ENCODE peak calls at places on chromosomes 6 and 20, in four cellular contexts. L, D, Y and I are unnamed samples. For H3K4me1, the result is how much of the 10 kb centered on the place peaks cover.

GRCh38 chr6:148709577-148709976 is 37.3 kb upstream of the UST start:
- DNase-seq in L (no peak), D (no peak), Y (no peak), I (no peak)

GRCh38 chr6:159594106-159594749 is 98.8 kb downstream of the SOD2 start:
- DNase-seq in L (no peak), D (no peak), Y (peak), I (no peak)

GRCh38 chr20:3115190-3116107 is 30.9 kb upstream of the AVP start:
- DNase-seq in D (no peak), L (peak), Y (peak), I (no peak)

GRCh38 chr20:19757487-19757972 is 528 bp upstream of the RIN2 start:
- DNase-seq in D (no peak), Y (peak), L (no peak), I (peak)

GRCh38 chr6:156029296-156029985 is 573.8 kb upstream of the NOX3 start:
- DNase-seq in Y (no peak), L (no peak), D (no peak), I (no peak)

GRCh38 chr20:2729251-2729713 is 36.7 kb downstream of the EBF4 start:
- DNase-seq in L (peak), Y (no peak), D (no peak), I (no peak)

GRCh38 chr6:8278562-8278961 is 156.8 kb downstream of the SLC35B3 start:
- DNase-seq in L (no peak), D (no peak), Y (no peak), I (no peak)

GRCh38 chr6:132512638-132513632 is at the start of gene STX7:
- DNase-seq in D (peak), L (peak), Y (peak), I (peak)

GRCh38 chr6:4487538-4487937 is 288.7 kb upstream of the CDYL start:
- DNase-seq in Y (peak), L (no peak), D (no peak), I (peak)

GRCh38 chr6:90008908-90009501 is 114.7 kb downstream of the GJA10 start:
- DNase-seq in D (no peak), L (no peak), Y (peak), I (no peak)

GRCh38 chr6:136609878-136610706 is 59.9 kb upstream of the MAP7 start:
- DNase-seq in D (no peak), Y (peak), L (no peak), I (peak)

GRCh38 chr6:170388113-170388512 is 81.6 kb downstream of the FAM120B start:
- DNase-seq in L (no peak), D (no peak), Y (no peak), I (no peak)

GRCh38 chr6:137646506-137646905 is 152.3 kb upstream of the OLIG3 start:
- DNase-seq in Y (no peak), L (no peak), D (no peak), I (no peak)

GRCh38 chr6:139270249-139270648 is 21.5 kb downstream of the TXLNB start:
- DNase-seq in Y (no peak), D (no peak), L (peak), I (no peak)

GRCh38 chr6:97963148-97963680 is 680.2 kb upstream of the MMS22L start:
- DNase-seq in Y (no peak), L (no peak), D (no peak), I (no peak)

GRCh38 chr6:96716221-96716620 is 121.1 kb downstream of the GPR63 start:
- DNase-seq in Y (no peak), L (no peak), D (no peak), I (no peak)

GRCh38 chr6:57029213-57029612 is 17.3 kb upstream of the KIAA1586 start:
- DNase-seq in L (no peak), Y (no peak), D (no peak), I (no peak)

GRCh38 chr20:33992145-33992922 is 1.4 kb upstream of the RALY start:
- DNase-seq in L (no peak), D (no peak), Y (peak), I (no peak)

GRCh38 chr6:132768051-132768517 is 10.4 kb upstream of the VNN2 start:
- DNase-seq in D (no peak), Y (peak), L (peak), I (no peak)

GRCh38 chr6:2596222-2596621 is 154.5 kb downstream of the MYLK4 start:
- DNase-seq in Y (no peak), D (no peak), L (peak), I (no peak)

GRCh38 chr20:32634041-32634805 is 39.5 kb downstream of the C20orf203 start:
- DNase-seq in D (no peak), Y (no peak), L (no peak), I (no peak)

GRCh38 chr20:56463428-56463827 is 5.0 kb upstream of the RTF2 start:
- DNase-seq in L (no peak), Y (no peak), D (no peak), I (no peak)

GRCh38 chr6:42030585-42031506 is 19.5 kb upstream of the TAF8 start:
- DNase-seq in Y (no peak), L (peak), D (peak), I (peak)

GRCh38 chr6:38078671-38079070 is 259.1 kb downstream of the ZFAND3 start:
- DNase-seq in D (no peak), Y (no peak), L (no peak), I (no peak)

GRCh38 chr6:36843169-36843568 is 3.9 kb upstream of the CPNE5 start:
- DNase-seq in Y (no peak), D (no peak), L (no peak), I (no peak)

GRCh38 chr20:53126185-53126584 is 154.0 kb downstream of the TSHZ2 start:
- DNase-seq in D (no peak), L (no peak), Y (peak), I (no peak)

GRCh38 chr6:11113038-11113437 is 1.5 kb upstream of the ERVFRD-1 start:
- DNase-seq in D (no peak), L (no peak), Y (no peak), I (no peak)

GRCh38 chr6:123518441-123519190 is 118.1 kb downstream of the TRDN start:
- DNase-seq in D (no peak), Y (no peak), L (no peak), I (peak)

GRCh38 chr6:26484161-26484560 is 15.9 kb upstream of the BTN1A1 start:
- DNase-seq in D (no peak), Y (no peak), L (no peak), I (no peak)

GRCh38 chr6:7785243-7785941 is 59.5 kb downstream of the BMP6 start:
- DNase-seq in L (no peak), D (no peak), Y (no peak), I (no peak)

GRCh38 chr6:46269447-46270229 is 98.9 kb upstream of the ENPP5 start:
- DNase-seq in Y (no peak), L (no peak), D (no peak), I (no peak)

GRCh38 chr6:36829919-36830544 is 9.2 kb downstream of the CPNE5 start:
- DNase-seq in Y (no peak), D (no peak), L (no peak), I (peak)

GRCh38 chr6:39330057-39330456 is 7.6 kb upstream of the KCNK16 start:
- DNase-seq in D (no peak), Y (no peak), L (peak), I (no peak)

DNA sequence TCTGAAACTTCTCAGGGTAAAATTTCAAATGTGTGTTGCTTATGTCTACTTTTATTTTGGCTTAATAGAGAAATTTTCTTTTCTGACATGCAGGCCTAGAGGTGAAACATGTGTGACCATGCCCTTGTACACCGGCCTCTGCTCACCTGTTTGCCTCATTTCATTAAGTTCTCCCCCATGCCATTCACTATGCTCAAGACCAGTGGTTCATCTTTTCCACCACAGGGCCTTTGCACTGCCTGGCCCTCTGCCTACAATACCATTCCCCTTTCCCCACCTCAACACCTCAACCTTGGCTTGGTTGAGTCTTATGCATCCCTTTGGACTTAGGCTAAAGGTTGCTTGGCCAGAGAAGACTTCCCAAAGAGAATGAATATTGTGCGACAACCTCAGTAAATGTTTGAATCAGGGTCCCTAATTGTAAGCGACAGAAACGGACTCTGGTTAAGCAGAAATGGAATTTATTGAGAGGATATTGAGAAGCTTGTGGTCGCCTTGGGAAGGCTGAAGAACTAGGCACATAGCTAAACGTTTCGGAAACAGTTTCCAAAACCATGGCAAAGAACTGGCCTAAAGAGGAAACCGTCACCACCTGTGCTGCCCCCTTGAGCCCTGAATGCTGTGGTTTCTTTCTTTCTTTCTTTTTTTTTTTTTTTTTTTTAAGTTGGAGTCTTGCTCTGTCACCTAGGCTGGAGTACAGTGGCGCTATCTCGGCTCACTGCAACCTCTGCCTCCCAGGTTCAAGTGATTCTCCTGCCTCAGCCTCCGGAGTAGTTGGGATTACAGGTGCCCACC is 152.2 kb downstream of the SOX4 start:
- DNase-seq in Y (no peak), D (no peak), L (peak), I (no peak)
- H3K4me1 ChIP-seq in Y (under half), D (under half), L (under half), I (under half)

GRCh38 chr6:135586388-135586787 is 88.8 kb upstream of the AHI1 start:
- DNase-seq in L (no peak), Y (no peak), D (no peak), I (no peak)
- H3K27ac ChIP-seq in L (no peak), Y (no peak), D (no peak), I (no peak)

GRCh38 chr20:63789836-63790571 is 41.1 kb downstream of the ZBTB46 start:
- DNase-seq in D (no peak), Y (no peak), L (no peak), I (no peak)

GRCh38 chr20:63785646-63786255 is 45.3 kb downstream of the ZBTB46 start:
- DNase-seq in Y (no peak), L (no peak), D (no peak), I (no peak)

GRCh38 chr20:63790572-63791168 is 40.4 kb downstream of the ZBTB46 start:
- DNase-seq in D (no peak), Y (no peak), L (no peak), I (no peak)

GRCh38 chr20:63787302-63787701 is 43.8 kb downstream of the ZBTB46 start:
- DNase-seq in Y (no peak), D (no peak), L (peak), I (no peak)

DNA sequence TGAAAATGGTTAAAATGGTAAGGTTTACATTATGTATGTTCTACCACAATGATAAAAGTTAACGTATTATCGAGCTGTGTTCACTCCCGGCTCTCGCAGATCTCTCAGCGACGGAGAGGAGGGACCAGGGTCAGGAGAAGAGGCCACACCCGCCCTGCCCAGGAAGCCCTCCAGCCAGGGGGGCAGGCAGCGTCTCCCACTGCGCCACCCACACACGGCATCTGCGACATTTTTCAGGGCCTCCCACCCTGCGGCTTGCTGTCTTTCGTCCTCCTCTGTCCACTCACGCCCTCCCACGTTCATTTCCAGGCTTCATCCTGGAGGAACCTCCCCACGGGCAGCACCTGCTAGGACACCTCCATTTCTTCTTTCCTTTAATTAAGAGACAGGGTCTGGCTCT is 43.3 kb downstream of the ZBTB46 start:
- DNase-seq in Y (no peak), L (no peak), D (no peak), I (no peak)
- H3K4me1 ChIP-seq in Y (under half), L (under half), D (under half), I (under half)

DNA sequence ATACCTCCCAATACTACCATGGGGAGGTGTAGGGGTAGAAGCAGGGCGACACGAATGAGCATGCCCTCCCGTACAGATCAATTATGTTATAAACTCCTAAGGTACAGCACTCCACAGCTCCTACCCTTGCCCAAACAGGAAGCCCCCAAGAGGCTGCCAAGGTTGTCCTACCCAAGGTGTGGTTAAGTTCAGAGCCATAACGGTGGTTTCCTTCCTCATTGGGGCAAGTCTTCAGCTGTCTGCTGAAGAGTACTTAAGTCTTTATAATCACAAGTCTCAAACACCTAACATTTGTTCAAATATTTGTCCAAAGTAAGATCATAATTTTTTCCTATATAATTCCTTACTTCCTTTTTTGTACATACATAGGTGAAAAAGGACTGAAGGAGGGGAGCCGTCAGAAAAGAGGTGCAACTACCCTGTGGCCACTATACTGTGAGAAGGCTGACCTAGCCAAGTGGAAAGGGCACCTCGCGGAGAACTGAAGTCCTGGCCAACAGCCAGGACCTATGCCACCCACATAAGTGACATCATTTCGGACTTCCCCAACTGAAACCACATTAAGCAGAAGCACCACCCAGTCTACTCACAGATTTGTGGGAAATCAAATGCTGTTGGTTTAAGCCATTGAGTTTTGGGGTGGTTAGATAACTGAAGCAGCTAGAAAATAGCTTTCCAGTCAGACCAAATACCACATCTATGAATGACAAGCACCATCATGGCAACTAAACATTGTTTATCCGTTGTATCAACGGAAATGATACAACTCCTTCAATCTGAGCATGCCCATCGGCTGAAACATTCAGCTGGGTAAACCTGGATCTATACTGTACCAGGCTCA is 2.9 kb upstream of the RAB22A start:
- DNase-seq in D (peak), Y (peak), L (peak), I (no peak)
- H3K27ac ChIP-seq in D (peak), Y (peak), L (peak), I (no peak)

GRCh38 chr6:106530502-106530901 is 98.8 kb downstream of the RTN4IP1 start:
- DNase-seq in Y (no peak), D (no peak), L (no peak), I (no peak)

GRCh38 chr6:106530026-106530425 is 99.3 kb downstream of the RTN4IP1 start:
- DNase-seq in L (no peak), Y (no peak), D (no peak), I (no peak)

GRCh38 chr6:106535012-106535411 is 94.3 kb downstream of the RTN4IP1 start:
- DNase-seq in D (no peak), Y (no peak), L (no peak), I (no peak)

GRCh38 chr6:106534564-106534982 is 94.7 kb downstream of the RTN4IP1 start:
- DNase-seq in D (no peak), L (no peak), Y (no peak), I (no peak)

DNA sequence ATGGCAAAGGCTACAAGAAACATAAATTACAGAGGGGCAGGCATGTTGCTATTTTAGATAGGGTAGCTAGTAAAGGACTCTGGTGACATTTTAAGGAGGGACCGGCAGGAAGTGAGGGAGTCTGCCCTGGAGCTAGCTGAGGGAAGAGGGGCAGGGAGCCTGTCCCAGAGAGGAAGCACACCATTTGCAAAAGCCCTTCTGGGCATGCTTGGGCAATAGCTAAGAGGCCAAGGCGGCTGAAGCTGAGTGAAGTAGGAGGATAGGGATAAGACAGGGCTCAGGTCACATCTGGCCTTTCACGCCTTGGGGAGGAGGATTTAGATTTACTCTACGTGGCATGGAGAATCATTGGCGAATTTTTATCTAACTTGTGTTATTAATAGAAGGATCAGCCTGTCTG is 96.2 kb downstream of the RTN4IP1 start:
- DNase-seq in Y (no peak), L (no peak), D (no peak), I (no peak)
- H3K4me1 ChIP-seq in Y (half or more), L (under half), D (under half), I (under half)

DNA sequence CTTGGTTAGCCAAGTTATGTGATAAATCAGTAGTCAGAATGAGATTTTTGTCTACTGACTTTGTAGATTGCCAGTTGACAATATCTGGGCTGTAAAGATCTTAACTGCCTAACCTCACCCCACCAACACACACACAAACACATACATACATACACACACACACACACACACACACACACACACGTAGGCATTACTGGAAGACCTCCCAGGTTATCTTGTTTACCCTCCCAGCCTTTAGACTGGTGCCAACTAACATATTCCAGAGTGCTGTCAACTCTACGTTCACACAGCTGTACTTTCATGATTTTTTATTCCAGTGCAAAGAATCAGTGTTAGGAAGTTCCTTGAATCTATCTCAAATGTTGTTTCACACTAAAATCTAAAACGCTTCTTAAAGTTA is 38.9 kb downstream of the BMP5 start:
- DNase-seq in L (no peak), Y (no peak), D (no peak), I (no peak)
- H3K27ac ChIP-seq in L (no peak), Y (no peak), D (no peak), I (peak)

GRCh38 chr20:62121776-62122658 is at the start of gene LSM14B:
- DNase-seq in L (peak), D (peak), Y (peak), I (peak)
- H3K4me1 ChIP-seq in L (under half), D (under half), Y (under half), I (under half)

GRCh38 chr6:32627831-32628230 is 9.4 kb upstream of the HLA-DQA1 start:
- DNase-seq in D (no peak), Y (peak), L (peak), I (no peak)
- H3K27ac ChIP-seq in D (no peak), Y (no peak), L (peak), I (no peak)